ENCODE peak calls at places on chromosomes 12 and 14, in four cellular contexts. One of them, this sample, is unnamed.
A peak's percentile ranks its signal among the peaks of the same experiment; 100 is the strongest.

GRCh38 chr12:123269980-123270379 is 1.7 kb downstream of the CDK2AP1 start:
- DNase-seq in astrocyte: no peak
- DNase-seq in NT2/D1: no peak
- DNase-seq in fibroblast of lung: no peak
- DNase-seq in this sample: no peak

GRCh38 chr14:60639677-60640076 is 9.6 kb downstream of the SIX1 start:
- DNase-seq in astrocyte: no peak
- DNase-seq in NT2/D1: no peak
- DNase-seq in fibroblast of lung: no peak
- DNase-seq in this sample: no peak

GRCh38 chr14:97219356-97220017 is 422.3 kb downstream of the VRK1 start:
- DNase-seq in astrocyte: no peak
- DNase-seq in NT2/D1: no peak
- DNase-seq in fibroblast of lung: no peak
- DNase-seq in this sample: no peak

GRCh38 chr12:51522696-51523095 is 68.3 kb upstream of the SCN8A start:
- DNase-seq in astrocyte: no peak
- DNase-seq in NT2/D1: no peak
- DNase-seq in fibroblast of lung: no peak
- DNase-seq in this sample: no peak

GRCh38 chr14:36747411-36748184 is 85.9 kb downstream of the PAX9 start:
- DNase-seq in astrocyte: no peak
- DNase-seq in NT2/D1: no peak
- DNase-seq in fibroblast of lung: no peak
- DNase-seq in this sample: peak; percentile 53

GRCh38 chr14:68181395-68182326 is 362.1 kb downstream of the RAD51B start:
- DNase-seq in astrocyte: peak; percentile 56
- DNase-seq in NT2/D1: no peak
- DNase-seq in fibroblast of lung: peak; percentile 75
- DNase-seq in this sample: peak; percentile 50

GRCh38 chr12:53005215-53005985 is 856 bp upstream of the EIF4B start:
- DNase-seq in astrocyte: no peak
- DNase-seq in NT2/D1: no peak
- DNase-seq in fibroblast of lung: no peak
- DNase-seq in this sample: peak; percentile 22

GRCh38 chr12:39616251-39616650 is 3.4 kb downstream of the ABCD2 start:
- DNase-seq in astrocyte: no peak
- DNase-seq in NT2/D1: no peak
- DNase-seq in fibroblast of lung: no peak
- DNase-seq in this sample: no peak

GRCh38 chr14:89276424-89276975 is 140.5 kb downstream of the FOXN3 start:
- DNase-seq in astrocyte: peak; percentile 91
- DNase-seq in NT2/D1: no peak
- DNase-seq in fibroblast of lung: peak; percentile 34
- DNase-seq in this sample: no peak

GRCh38 chr14:70708717-70709570 is 67.2 kb downstream of the TTC9 start:
- DNase-seq in astrocyte: no peak
- DNase-seq in NT2/D1: no peak
- DNase-seq in fibroblast of lung: no peak
- DNase-seq in this sample: no peak

GRCh38 chr14:58912287-58912686 is 274.5 kb downstream of the DACT1 start:
- DNase-seq in astrocyte: no peak
- DNase-seq in NT2/D1: no peak
- DNase-seq in fibroblast of lung: no peak
- DNase-seq in this sample: no peak

GRCh38 chr12:129193263-129193871 is 340.1 kb downstream of the GLT1D1 start:
- DNase-seq in astrocyte: no peak
- DNase-seq in NT2/D1: peak; percentile 33
- DNase-seq in fibroblast of lung: no peak
- DNase-seq in this sample: no peak

GRCh38 chr14:32033516-32033915 is 43.6 kb upstream of the ARHGAP5 start:
- DNase-seq in astrocyte: no peak
- DNase-seq in NT2/D1: no peak
- DNase-seq in fibroblast of lung: no peak
- DNase-seq in this sample: no peak

GRCh38 chr14:64296561-64296960 is 2.4 kb upstream of the ESR2 start:
- DNase-seq in astrocyte: no peak
- DNase-seq in NT2/D1: no peak
- DNase-seq in fibroblast of lung: peak; percentile 51
- DNase-seq in this sample: no peak

GRCh38 chr12:26097046-26097878 is 27.6 kb downstream of the BHLHE41 start:
- DNase-seq in astrocyte: peak; percentile 56
- DNase-seq in NT2/D1: peak; percentile 93
- DNase-seq in fibroblast of lung: peak; percentile 81
- DNase-seq in this sample: peak; percentile 92

GRCh38 chr12:55745361-55746146 is 2.6 kb downstream of the GDF11 start:
- DNase-seq in astrocyte: no peak
- DNase-seq in NT2/D1: peak; percentile 96
- DNase-seq in fibroblast of lung: peak; percentile 68
- DNase-seq in this sample: peak; percentile 26

GRCh38 chr12:75236206-75236605 is 26.6 kb upstream of the KCNC2 start:
- DNase-seq in astrocyte: no peak
- DNase-seq in NT2/D1: no peak
- DNase-seq in fibroblast of lung: no peak
- DNase-seq in this sample: no peak

GRCh38 chr12:28378749-28379148 is 188.5 kb downstream of the CCDC91 start:
- DNase-seq in astrocyte: peak; percentile 96
- DNase-seq in NT2/D1: no peak
- DNase-seq in fibroblast of lung: peak; percentile 11
- DNase-seq in this sample: peak; percentile 52

GRCh38 chr12:24175281-24175680 is 225.8 kb upstream of the SOX5 start:
- DNase-seq in astrocyte: no peak
- DNase-seq in NT2/D1: no peak
- DNase-seq in fibroblast of lung: no peak
- DNase-seq in this sample: no peak

GRCh38 chr12:119024226-119024810 is 43.0 kb downstream of the SRRM4 start:
- DNase-seq in astrocyte: no peak
- DNase-seq in NT2/D1: no peak
- DNase-seq in fibroblast of lung: no peak
- DNase-seq in this sample: no peak

GRCh38 chr12:93773122-93773871 is 96.1 kb downstream of the CRADD start:
- DNase-seq in astrocyte: peak; percentile 70
- DNase-seq in NT2/D1: no peak
- DNase-seq in fibroblast of lung: peak; percentile 50
- DNase-seq in this sample: no peak

GRCh38 chr14:105947599-105947998 is 421.2 kb downstream of the TMEM121 start:
- DNase-seq in astrocyte: no peak
- DNase-seq in NT2/D1: no peak
- DNase-seq in fibroblast of lung: no peak
- DNase-seq in this sample: no peak

GRCh38 chr14:105941226-105942166 is 415.1 kb downstream of the TMEM121 start:
- DNase-seq in astrocyte: no peak
- DNase-seq in NT2/D1: no peak
- DNase-seq in fibroblast of lung: no peak
- DNase-seq in this sample: no peak

GRCh38 chr14:105943973-105944602 is 417.7 kb downstream of the TMEM121 start:
- DNase-seq in astrocyte: no peak
- DNase-seq in NT2/D1: no peak
- DNase-seq in fibroblast of lung: no peak
- DNase-seq in this sample: no peak

GRCh38 chr14:105945891-105946290 is 419.5 kb downstream of the TMEM121 start:
- DNase-seq in astrocyte: no peak
- DNase-seq in NT2/D1: no peak
- DNase-seq in fibroblast of lung: no peak
- DNase-seq in this sample: no peak

DNA sequence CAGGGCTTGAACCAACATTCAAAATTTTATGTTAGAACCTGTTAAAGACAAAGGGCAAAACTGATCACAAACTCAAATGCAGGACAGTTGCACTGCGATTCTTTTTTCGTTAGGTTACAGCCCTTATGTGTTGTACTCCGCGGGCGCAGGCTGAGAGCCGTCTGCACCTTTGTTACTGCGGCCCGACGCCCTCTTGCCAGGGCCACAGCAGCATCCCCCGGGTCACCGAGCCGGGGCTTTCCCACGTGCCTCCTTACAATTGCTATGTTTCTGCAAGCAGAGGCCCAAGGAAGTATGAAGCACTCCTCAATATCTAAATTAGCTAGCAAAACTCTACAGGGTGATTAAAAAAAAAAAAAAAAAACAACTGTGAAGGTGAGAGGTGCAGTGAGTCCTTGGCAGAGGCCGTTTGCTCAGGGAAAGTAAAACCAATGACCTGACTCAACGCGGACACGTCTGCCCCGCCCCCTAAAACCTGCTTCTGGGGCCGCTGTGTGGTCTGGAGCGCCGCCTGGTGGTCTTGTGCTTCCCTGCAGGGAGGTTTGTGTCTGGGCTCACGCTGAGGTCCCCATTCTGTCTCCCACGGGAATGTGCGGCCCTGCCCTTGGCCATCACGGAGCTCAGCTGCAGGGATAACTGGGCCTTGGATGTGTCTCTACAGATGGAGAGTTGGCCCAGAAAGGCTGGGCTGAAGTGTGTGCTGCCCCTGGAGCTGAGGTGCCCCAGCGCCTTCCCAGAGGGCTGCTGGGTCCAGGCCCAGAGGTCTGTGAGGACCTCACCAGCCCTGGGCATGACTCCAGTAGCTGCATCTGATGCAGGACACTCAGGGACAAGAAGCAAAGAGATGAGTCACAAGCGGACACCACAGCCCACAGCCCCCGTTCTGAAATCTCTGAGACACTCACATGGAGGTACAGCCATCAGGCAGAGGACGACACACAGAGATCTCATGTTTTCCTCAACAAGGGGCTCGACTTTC is 418.5 kb downstream of the TMEM121 start:
- DNase-seq in astrocyte: no peak
- DNase-seq in NT2/D1: peak; percentile 49
- DNase-seq in fibroblast of lung: no peak
- DNase-seq in this sample: no peak
- H3K4me3 ChIP-seq in astrocyte: no peak overlapping the region
- H3K4me3 ChIP-seq in NT2/D1: no peak overlapping the region
- H3K4me3 ChIP-seq in fibroblast of lung: no peak overlapping the region
- H3K4me3 ChIP-seq in this sample: no peak overlapping the region

DNA sequence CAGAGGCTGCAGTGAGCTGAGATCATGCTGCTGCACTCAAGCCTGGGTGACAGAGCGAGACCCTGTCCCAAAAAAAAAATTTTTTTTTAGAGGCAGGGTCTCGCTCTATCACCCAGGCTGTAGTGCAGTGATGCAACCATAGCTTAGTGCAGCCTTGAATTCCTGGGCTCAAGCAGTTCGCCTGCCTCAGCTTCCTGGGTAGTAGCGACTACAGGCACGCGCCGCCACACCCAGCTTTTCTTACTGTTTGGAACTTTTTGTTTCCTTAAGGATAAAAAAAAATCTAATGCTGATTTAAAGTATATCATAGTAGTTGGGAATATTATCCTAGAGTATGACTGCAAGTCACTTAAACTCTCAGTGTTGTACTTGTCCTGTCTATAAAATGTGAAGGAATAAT is 7.2 kb downstream of the TMEM19 start:
- DNase-seq in astrocyte: no peak
- DNase-seq in NT2/D1: no peak
- DNase-seq in fibroblast of lung: no peak
- DNase-seq in this sample: no peak
- H3K4me1 ChIP-seq in astrocyte: no peaks in the 10 kb centered on the region
- H3K4me1 ChIP-seq in NT2/D1: no peaks in the 10 kb centered on the region
- H3K4me1 ChIP-seq in fibroblast of lung: no peaks in the 10 kb centered on the region
- H3K4me1 ChIP-seq in this sample: peaks cover 10% of the 10 kb centered on the region

GRCh38 chr12:97275261-97276197 is 187.1 kb upstream of the RMST start:
- DNase-seq in astrocyte: no peak
- DNase-seq in NT2/D1: no peak
- DNase-seq in fibroblast of lung: no peak
- DNase-seq in this sample: no peak
- H3K9ac ChIP-seq in astrocyte: no peak overlapping the region
- H3K9ac ChIP-seq in NT2/D1: peak overlapping the region; percentile 52
- H3K9ac ChIP-seq in fibroblast of lung: no peak overlapping the region
- H3K9ac ChIP-seq in this sample: no peak overlapping the region

GRCh38 chr12:77062846-77063461 is 2.4 kb downstream of the E2F7 start:
- DNase-seq in astrocyte: peak; percentile 96
- DNase-seq in NT2/D1: no peak
- DNase-seq in fibroblast of lung: peak; percentile 82
- DNase-seq in this sample: no peak
- H3K4me3 ChIP-seq in astrocyte: peak overlapping the region; percentile 86
- H3K4me3 ChIP-seq in NT2/D1: no peak overlapping the region
- H3K4me3 ChIP-seq in fibroblast of lung: peak overlapping the region; percentile 27
- H3K4me3 ChIP-seq in this sample: no peak overlapping the region

GRCh38 chr12:97568336-97569180 is 106.0 kb downstream of the RMST start:
- DNase-seq in astrocyte: no peak
- DNase-seq in NT2/D1: no peak
- DNase-seq in fibroblast of lung: no peak
- DNase-seq in this sample: no peak
- H3K4me1 ChIP-seq in astrocyte: no peaks in the 10 kb centered on the region
- H3K4me1 ChIP-seq in NT2/D1: no peaks in the 10 kb centered on the region
- H3K4me1 ChIP-seq in fibroblast of lung: no peaks in the 10 kb centered on the region
- H3K4me1 ChIP-seq in this sample: peaks cover 2% of the 10 kb centered on the region

This sample was measured in adipocyte.